ENCODE peak calls at places on chromosomes 13 and 19, in ten cellular contexts. O is GM06990, V is heart right ventricle, F is astrocyte, D is heart left ventricle, H is lower lobe of right lung, Z is adrenal gland, W is uterus, A is Karpas-422, N is H1. P is an unnamed sample. For H3K36me3, the result is how much of the 10 kb centered on the place peaks cover.

GRCh38 chr13:93951153-93951552 is 528.3 kb downstream of the DCT start:
- DNase-seq in O (no peak), V (no peak), F (no peak), D (no peak), H (no peak), Z (no peak), W (no peak), A (no peak), N (no peak), P (no peak)

GRCh38 chr19:47047931-47048399 is 459 bp downstream of the TMEM160 start:
- DNase-seq in O (peak), V (peak), F (peak), D (peak), H (peak), Z (peak), W (peak), A (peak), N (peak), P (peak)

GRCh38 chr13:20270163-20270865 is 38.2 kb upstream of the GJB6 start:
- DNase-seq in O (no peak), V (no peak), F (peak), D (no peak), H (no peak), Z (no peak), W (no peak), A (no peak), N (no peak), P (no peak)

GRCh38 chr13:110957931-110958330 is 43.1 kb upstream of the ANKRD10 start:
- DNase-seq in O (no peak), V (no peak), F (no peak), D (no peak), H (no peak), Z (no peak), W (no peak), A (no peak), N (no peak), P (no peak)

GRCh38 chr13:79637086-79637763 is 156.3 kb downstream of the NDFIP2 start:
- DNase-seq in O (no peak), V (peak), F (peak), D (peak), H (no peak), Z (peak), W (no peak), A (no peak), N (no peak), P (peak)

GRCh38 chr13:24263652-24264051 is 45.7 kb upstream of the C1QTNF9 start:
- DNase-seq in O (no peak), V (no peak), F (peak), D (no peak), H (no peak), Z (no peak), W (no peak), A (no peak), N (no peak), P (no peak)

GRCh38 chr13:30869491-30869890 is 36.6 kb upstream of the MEDAG start:
- DNase-seq in O (no peak), V (peak), F (peak), D (peak), H (no peak), Z (no peak), W (no peak), A (no peak), N (no peak), P (no peak)

GRCh38 chr19:29524912-29525870 is 603 bp upstream of the VSTM2B start:
- DNase-seq in O (no peak), V (no peak), F (no peak), D (peak), H (peak), Z (no peak), W (no peak), A (no peak), N (no peak), P (no peak)

GRCh38 chr19:16376649-16377048 is 52.0 kb downstream of the KLF2 start:
- DNase-seq in O (no peak), V (no peak), F (no peak), D (no peak), H (no peak), Z (no peak), W (peak), A (peak), N (no peak), P (no peak)

GRCh38 chr13:77583551-77583950 is 48.0 kb downstream of the SCEL start:
- DNase-seq in O (no peak), V (no peak), F (no peak), D (no peak), H (no peak), Z (no peak), W (no peak), A (no peak), N (no peak), P (no peak)

GRCh38 chr19:52923782-52924593 is 760 bp upstream of the ZNF888 start:
- DNase-seq in O (no peak), V (peak), F (no peak), D (peak), H (peak), Z (peak), W (peak), A (no peak), N (no peak), P (no peak)

GRCh38 chr13:70723732-70724131 is 615.5 kb upstream of the KLHL1 start:
- DNase-seq in O (no peak), V (no peak), F (no peak), D (no peak), H (no peak), Z (no peak), W (no peak), A (no peak), N (no peak), P (no peak)

GRCh38 chr19:55579766-55580621 is 654 bp downstream of the ZNF579 start:
- DNase-seq in O (no peak), V (peak), F (no peak), D (peak), H (no peak), Z (no peak), W (no peak), A (peak), N (no peak), P (no peak)

GRCh38 chr13:50290186-50290585 is 274.9 kb downstream of the KCNRG start:
- DNase-seq in O (no peak), V (no peak), F (no peak), D (no peak), H (no peak), Z (no peak), W (no peak), A (no peak), N (no peak), P (no peak)

GRCh38 chr13:49300716-49301589 is 53.2 kb downstream of the CDADC1 start:
- DNase-seq in O (peak), V (no peak), F (peak), D (peak), H (peak), Z (peak), W (peak), A (peak), N (no peak), P (peak)

GRCh38 chr19:48415395-48415794 is 21.9 kb downstream of the GRIN2D start:
- DNase-seq in O (peak), V (peak), F (peak), D (peak), H (peak), Z (peak), W (peak), A (peak), N (peak), P (peak)

GRCh38 chr13:66859934-66860867 is 369.9 kb downstream of the PCDH9 start:
- DNase-seq in O (no peak), V (no peak), F (no peak), D (no peak), H (no peak), Z (no peak), W (no peak), A (no peak), N (no peak), P (no peak)

GRCh38 chr13:24742294-24742693 is 21.7 kb upstream of the RNF17 start:
- DNase-seq in O (no peak), V (no peak), F (no peak), D (no peak), H (no peak), Z (no peak), W (no peak), A (no peak), N (no peak), P (no peak)

GRCh38 chr19:4362871-4363545 is 19.6 kb downstream of the MPND start:
- DNase-seq in O (peak), V (no peak), F (no peak), D (no peak), H (no peak), Z (no peak), W (no peak), A (peak), N (no peak), P (no peak)

GRCh38 chr19:47598407-47599349 is 10.3 kb upstream of the BICRA start:
- DNase-seq in O (no peak), V (no peak), F (peak), D (peak), H (no peak), Z (peak), W (peak), A (no peak), N (peak), P (peak)

GRCh38 chr13:35964764-35965163 is 166.4 kb downstream of the DCLK1 start:
- DNase-seq in O (no peak), V (no peak), F (no peak), D (no peak), H (no peak), Z (no peak), W (no peak), A (no peak), N (no peak), P (peak)

GRCh38 chr13:93290503-93290902 is 63.9 kb downstream of the GPC6 start:
- DNase-seq in O (no peak), V (no peak), F (peak), D (no peak), H (no peak), Z (no peak), W (no peak), A (no peak), N (no peak), P (no peak)

GRCh38 chr19:18657590-18658365 is 20.9 kb downstream of the KLHL26 start:
- DNase-seq in O (no peak), V (peak), F (peak), D (peak), H (no peak), Z (no peak), W (peak), A (peak), N (no peak), P (no peak)

GRCh38 chr13:95644611-95645052 is at the start of gene DZIP1:
- DNase-seq in O (peak), V (peak), F (peak), D (peak), H (peak), Z (peak), W (peak), A (no peak), N (peak), P (peak)

GRCh38 chr13:40488869-40489391 is 177.5 kb downstream of the FOXO1 start:
- DNase-seq in O (no peak), V (no peak), F (no peak), D (no peak), H (no peak), Z (no peak), W (no peak), A (no peak), N (no peak), P (no peak)

GRCh38 chr19:39052243-39052746 is 19.9 kb upstream of the FBXO27 start:
- DNase-seq in O (peak), V (peak), F (no peak), D (no peak), H (peak), Z (peak), W (peak), A (peak), N (peak), P (peak)

GRCh38 chr13:32426191-32426980 is 1.5 kb downstream of the N4BP2L1 start:
- DNase-seq in O (peak), V (no peak), F (no peak), D (no peak), H (no peak), Z (peak), W (no peak), A (peak), N (no peak), P (no peak)

DNA sequence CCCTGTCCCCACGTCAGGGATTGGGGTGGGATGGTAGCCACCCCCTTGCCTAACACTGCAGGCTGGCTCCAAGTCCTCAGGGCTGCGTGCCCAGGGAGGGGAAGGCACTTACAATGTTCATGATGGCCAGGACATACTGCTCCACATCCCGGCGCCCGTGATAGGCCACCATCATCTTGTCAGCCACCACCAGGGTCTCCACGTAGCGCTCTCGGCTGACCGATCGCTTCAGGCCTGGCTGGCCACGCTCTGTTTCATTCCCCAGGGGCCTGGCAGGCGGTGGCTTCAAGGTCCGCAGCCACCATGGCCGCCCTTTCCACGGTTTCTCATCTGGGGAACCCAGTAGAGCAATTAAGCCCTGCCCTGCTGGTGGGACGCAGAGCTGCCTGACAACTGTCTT is 9.7 kb downstream of the ADAMTS10 start:
- DNase-seq in O (no peak), V (no peak), F (no peak), D (no peak), H (no peak), Z (no peak), W (no peak), A (no peak), N (no peak), P (no peak)
- H3K36me3 ChIP-seq in O (under half), V (under half), F (under half), D (under half), H (half or more), Z (under half), W (under half), A (under half), N (under half), P (under half)

GRCh38 chr19:42241279-42241678 is 1.1 kb downstream of the GSK3A start:
- DNase-seq in O (no peak), V (no peak), F (no peak), D (no peak), H (no peak), Z (no peak), W (no peak), A (no peak), N (no peak), P (no peak)

GRCh38 chr19:42235181-42235580 is 7.2 kb downstream of the GSK3A start:
- DNase-seq in O (no peak), V (no peak), F (no peak), D (no peak), H (no peak), Z (no peak), W (no peak), A (no peak), N (no peak), P (no peak)

GRCh38 chr19:42242071-42242511 is 311 bp downstream of the GSK3A start:
- DNase-seq in O (no peak), V (no peak), F (no peak), D (no peak), H (no peak), Z (no peak), W (peak), A (no peak), N (no peak), P (no peak)

GRCh38 chr19:42242512-42243409 is at the start of gene GSK3A:
- DNase-seq in O (peak), V (peak), F (peak), D (peak), H (peak), Z (peak), W (peak), A (peak), N (peak), P (peak)

GRCh38 chr19:42239544-42240220 is 2.7 kb downstream of the GSK3A start:
- DNase-seq in O (no peak), V (no peak), F (no peak), D (no peak), H (no peak), Z (no peak), W (no peak), A (peak), N (no peak), P (no peak)
- H3K36me3 ChIP-seq in O (under half), V (under half), F (under half), D (under half), H (under half), Z (under half), W (under half), A (under half), N (under half), P (under half)

DNA sequence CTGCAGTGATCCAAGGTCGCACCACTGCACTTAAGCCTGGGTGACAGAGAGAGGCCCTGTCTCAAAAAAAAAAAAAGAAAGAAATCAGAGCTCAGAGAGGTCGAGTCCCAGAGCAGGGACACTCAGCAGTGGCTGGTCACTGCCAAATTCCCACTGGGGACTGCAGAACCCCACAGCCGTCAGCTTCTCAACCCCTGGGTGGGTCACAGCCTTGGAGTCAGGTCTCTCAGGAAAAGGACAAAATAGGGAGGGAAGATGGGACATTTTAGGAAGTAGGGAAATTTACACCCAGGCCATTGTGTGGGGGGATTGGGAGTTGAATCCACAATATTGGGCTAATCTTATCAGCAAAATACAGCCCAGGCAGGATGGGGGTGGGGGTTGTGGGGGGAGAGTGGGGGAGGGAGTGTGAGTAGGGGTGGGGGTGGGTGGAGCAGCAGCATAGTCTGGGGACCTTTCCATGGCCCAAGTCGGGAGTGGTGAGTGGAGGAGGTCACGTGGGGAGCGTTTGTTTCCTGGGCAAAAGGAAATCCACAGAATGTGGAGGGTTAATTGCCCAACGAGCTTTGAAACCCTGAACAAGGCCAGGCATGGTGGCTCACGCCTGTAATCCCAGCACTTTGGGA is 5.0 kb upstream of the CCDC194 start:
- DNase-seq in O (no peak), V (no peak), F (no peak), D (no peak), H (no peak), Z (no peak), W (no peak), A (no peak), N (no peak), P (no peak)
- H3K36me3 ChIP-seq in O (under half), V (under half), F (under half), D (under half), H (under half), Z (under half), W (under half), A (under half), N (under half), P (under half)

GRCh38 chr19:13824703-13825102 is 29.5 kb downstream of the ZSWIM4 start:
- DNase-seq in O (no peak), V (no peak), F (no peak), D (no peak), H (no peak), Z (no peak), W (no peak), A (no peak), N (no peak), P (no peak)

GRCh38 chr19:13827656-13828055 is 32.4 kb downstream of the ZSWIM4 start:
- DNase-seq in O (no peak), V (peak), F (no peak), D (no peak), H (no peak), Z (no peak), W (no peak), A (peak), N (no peak), P (no peak)

GRCh38 chr19:13825489-13826475 is 30.5 kb downstream of the ZSWIM4 start:
- DNase-seq in O (no peak), V (no peak), F (no peak), D (no peak), H (no peak), Z (no peak), W (no peak), A (peak), N (no peak), P (no peak)

GRCh38 chr19:13823901-13824300 is 28.7 kb downstream of the ZSWIM4 start:
- DNase-seq in O (no peak), V (no peak), F (no peak), D (no peak), H (no peak), Z (no peak), W (no peak), A (no peak), N (no peak), P (no peak)

DNA sequence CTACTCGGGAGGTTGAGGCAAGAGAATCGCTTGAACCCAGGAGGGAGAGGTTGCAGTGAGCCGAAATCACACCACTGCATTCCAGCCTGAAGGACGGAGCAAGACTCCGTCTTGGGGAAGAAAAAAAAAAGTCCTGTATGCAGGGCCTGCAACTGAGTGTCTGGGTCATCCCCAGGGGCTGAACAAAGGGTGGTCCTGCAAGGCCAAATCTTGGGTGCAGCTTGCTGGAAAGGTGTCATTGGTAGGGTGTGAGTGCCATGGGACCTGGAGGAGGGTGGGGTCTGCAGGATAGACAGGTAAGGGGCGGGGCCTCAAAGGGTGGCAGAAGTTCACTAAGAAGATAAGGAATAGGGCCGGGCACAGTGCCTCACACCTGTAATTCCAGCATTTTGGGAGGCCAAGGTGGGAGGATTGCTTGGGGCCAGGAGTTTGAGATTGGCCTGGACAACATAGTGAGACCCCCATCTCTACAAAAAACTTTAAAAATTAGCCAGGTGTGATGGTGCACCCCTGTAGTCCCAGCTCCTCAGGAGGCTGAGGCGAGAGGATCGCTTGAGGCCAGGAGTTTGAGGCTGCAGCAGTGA is 31.5 kb downstream of the ZSWIM4 start:
- DNase-seq in O (no peak), V (no peak), F (no peak), D (no peak), H (no peak), Z (no peak), W (no peak), A (no peak), N (no peak), P (no peak)
- H3K36me3 ChIP-seq in O (under half), V (under half), F (under half), D (under half), H (under half), Z (under half), W (under half), A (under half), N (under half), P (under half)

GRCh38 chr13:113232208-113233003 is 23.0 kb downstream of the CUL4A start:
- DNase-seq in O (no peak), V (no peak), F (no peak), D (no peak), H (no peak), Z (no peak), W (no peak), A (no peak), N (no peak), P (no peak)
- H3K36me3 ChIP-seq in O (under half), V (under half), F (under half), D (under half), H (half or more), Z (under half), W (under half), A (under half), N (under half), P (under half)

GRCh38 chr19:14120497-14120780 is 2.9 kb upstream of the PRKACA start:
- DNase-seq in O (no peak), V (no peak), F (no peak), D (no peak), H (no peak), Z (no peak), W (no peak), A (no peak), N (no peak), P (no peak)
- H3K36me3 ChIP-seq in O (under half), V (under half), F (under half), D (under half), H (under half), Z (under half), W (under half), A (under half), N (under half), P (under half)

GRCh38 chr13:100535401-100536135 is 53.0 kb downstream of the GGACT start:
- DNase-seq in O (no peak), V (no peak), F (no peak), D (no peak), H (no peak), Z (no peak), W (no peak), A (no peak), N (no peak), P (no peak)
- H3K36me3 ChIP-seq in O (under half), V (under half), F (under half), D (under half), H (under half), Z (under half), W (under half), A (under half), N (under half), P (under half)